ENCODE peak calls at places on chromosomes 13 and 19, in five cellular contexts. R, F, C, U and I are unnamed samples.

GRCh38 chr13:41976491-41976890 is 15.6 kb upstream of the VWA8 start:
- DNase-seq in F (no peak), C (no peak), R (no peak), U (no peak), I (no peak)

GRCh38 chr19:1609680-1610474 is 4.6 kb upstream of the UQCR11 start:
- DNase-seq in C (no peak), R (no peak), U (no peak), F (no peak), I (no peak)

GRCh38 chr13:46831588-46832194 is 34.7 kb upstream of the ESD start:
- DNase-seq in U (peak; percentile 10), R (no peak), F (peak; percentile 50), C (peak; percentile 45), I (no peak)

GRCh38 chr19:38265213-38265861 is 964 bp downstream of the SPINT2 start:
- DNase-seq in U (no peak), F (no peak), C (no peak), R (no peak), I (no peak)

GRCh38 chr19:18415177-18415867 is 3.9 kb upstream of the SSBP4 start:
- DNase-seq in U (no peak), R (no peak), C (peak; percentile 37), F (peak; percentile 67), I (no peak)

GRCh38 chr13:21232196-21232595 is 55.7 kb downstream of the MRPL57 start:
- DNase-seq in R (no peak), F (peak; percentile 68), C (peak; percentile 7), U (no peak), I (no peak)

GRCh38 chr13:35475960-35476943 is at the start of gene MAB21L1:
- DNase-seq in F (peak; percentile 90), U (no peak), C (peak; percentile 35), R (no peak), I (no peak)

GRCh38 chr13:34070006-34070405 is 252.1 kb downstream of the RFC3 start:
- DNase-seq in U (no peak), F (peak; percentile 11), R (no peak), C (no peak), I (no peak)

GRCh38 chr19:2663920-2664571 is 38.4 kb downstream of the GNG7 start:
- DNase-seq in U (no peak), F (no peak), C (peak; percentile 65), R (no peak), I (no peak)

GRCh38 chr13:44649118-44649455 is 73.0 kb upstream of the TSC22D1 start:
- DNase-seq in F (no peak), U (no peak), R (no peak), C (no peak), I (no peak)

GRCh38 chr19:39406656-39407393 is at the start of gene ZFP36:
- DNase-seq in C (no peak), U (peak; percentile 87), R (peak; percentile 88), F (peak; percentile 81), I (peak; percentile 96)

GRCh38 chr19:1223018-1223855 is 14.6 kb downstream of the CBARP start:
- DNase-seq in F (no peak), C (no peak), R (no peak), U (no peak), I (no peak)

GRCh38 chr19:48969276-48970138 is 4.4 kb downstream of the FTL start:
- DNase-seq in U (no peak), R (no peak), F (no peak), C (no peak), I (no peak)

GRCh38 chr13:23656637-23657036 is 86.4 kb downstream of the TNFRSF19 start:
- DNase-seq in C (no peak), R (no peak), U (no peak), F (peak; percentile 31), I (no peak)

GRCh38 chr19:7098701-7099596 is 29.4 kb downstream of the ZNF557 start:
- DNase-seq in F (peak; percentile 97), C (peak; percentile 90), R (peak; percentile 85), U (peak; percentile 71), I (peak; percentile 97)

GRCh38 chr19:2974342-2974932 is 2.9 kb upstream of the TLE6 start:
- DNase-seq in R (no peak), U (no peak), C (no peak), F (no peak), I (no peak)

GRCh38 chr13:25874064-25874737 is 177.6 kb downstream of the SHISA2 start:
- DNase-seq in F (no peak), C (no peak), R (no peak), U (no peak), I (no peak)

GRCh38 chr19:12840091-12841079 is 2.1 kb downstream of the MAST1 start:
- DNase-seq in F (peak; percentile 65), U (no peak), R (no peak), C (no peak), I (no peak)

GRCh38 chr13:44011036-44011435 is 131.3 kb downstream of the LACC1 start:
- DNase-seq in C (no peak), R (no peak), U (no peak), F (peak; percentile 6), I (no peak)

GRCh38 chr19:35144600-35145436 is 1.8 kb downstream of the FXYD7 start:
- DNase-seq in R (no peak), C (no peak), F (no peak), U (no peak), I (no peak)

GRCh38 chr13:73215807-73216206 is 157.0 kb downstream of the KLF5 start:
- DNase-seq in R (no peak), F (peak; percentile 49), C (no peak), U (no peak), I (no peak)

GRCh38 chr19:16073988-16074387 is 2.3 kb upstream of the TPM4 start:
- DNase-seq in F (no peak), R (no peak), C (peak; percentile 54), U (no peak), I (no peak)

GRCh38 chr13:35818577-35819165 is 312.5 kb downstream of the DCLK1 start:
- DNase-seq in R (no peak), U (no peak), C (peak; percentile 49), F (peak; percentile 65), I (no peak)

GRCh38 chr19:1815605-1816529 is 3.8 kb upstream of the ATP8B3 start:
- DNase-seq in U (no peak), R (no peak), F (no peak), C (no peak), I (no peak)

GRCh38 chr13:39036212-39036611 is 1.7 kb downstream of the PROSER1 start:
- DNase-seq in U (no peak), C (no peak), F (no peak), R (no peak), I (no peak)

GRCh38 chr19:38684078-38684861 is 36.8 kb downstream of the ACTN4 start:
- DNase-seq in C (no peak), U (no peak), F (peak; percentile 89), R (no peak), I (no peak)

GRCh38 chr19:310781-311496 is 19.7 kb upstream of the PLPP2 start:
- DNase-seq in U (no peak), R (no peak), F (no peak), C (no peak), I (no peak)

GRCh38 chr13:113941571-113942191 is 32.2 kb downstream of the C13orf46 start:
- DNase-seq in U (no peak), F (no peak), C (no peak), R (no peak), I (no peak)

GRCh38 chr13:89897681-89898080 is 1449.8 kb upstream of the MIR17HG start:
- DNase-seq in R (no peak), F (no peak), C (no peak), U (no peak), I (no peak)

GRCh38 chr19:7679017-7679720 is 1.5 kb upstream of the TRAPPC5 start:
- DNase-seq in F (no peak), C (no peak), U (peak; percentile 50), R (peak; percentile 56), I (no peak)

GRCh38 chr13:44026194-44026593 is 146.5 kb downstream of the LACC1 start:
- DNase-seq in U (no peak), F (no peak), C (no peak), R (no peak), I (no peak)

GRCh38 chr19:42185281-42185680 is 32.2 kb downstream of the DEDD2 start:
- DNase-seq in R (no peak), U (no peak), F (no peak), C (peak; percentile 23), I (no peak)

GRCh38 chr19:44635581-44636438 is 7.9 kb upstream of the PVR start:
- DNase-seq in R (no peak), F (peak; percentile 29), C (no peak), U (no peak), I (no peak)

GRCh38 chr19:14916848-14917247 is 24.4 kb upstream of the OR7C2 start:
- DNase-seq in C (no peak), R (no peak), F (no peak), U (no peak), I (no peak)

GRCh38 chr13:27621116-27621365 is 651 bp upstream of the POLR1D start:
- DNase-seq in U (no peak), C (no peak), R (no peak), F (no peak), I (no peak)

GRCh38 chr13:74278901-74279300 is 144.7 kb upstream of the KLF12 start:
- DNase-seq in F (no peak), C (no peak), U (no peak), R (no peak), I (no peak)

GRCh38 chr13:49690133-49690989 is 925 bp downstream of the EBPL start:
- DNase-seq in U (no peak), F (peak; percentile 34), C (no peak), R (no peak), I (no peak)

GRCh38 chr19:18153555-18154134 is 682 bp downstream of the PIK3R2 start:
- DNase-seq in U (no peak), R (no peak), F (no peak), C (no peak), I (no peak)